ENCODE peak calls at places on chromosomes 6 and 20, in five cellular contexts. H, L, F, D and T are unnamed samples.

GRCh38 chr6:70395301-70395672 is 18.0 kb upstream of the FAM135A start:
- DNase-seq in F (no peak), D (no peak), L (no peak), H (no peak), T (no peak)

GRCh38 chr6:133621751-133622150 is 267.2 kb upstream of the TCF21 start:
- DNase-seq in L (no peak), H (no peak), F (no peak), D (no peak), T (no peak)

GRCh38 chr6:45864651-45865050 is 151.0 kb downstream of the CLIC5 start:
- DNase-seq in D (no peak), H (no peak), F (no peak), L (no peak), T (no peak)

GRCh38 chr20:40154514-40154913 is 534.5 kb downstream of the MAFB start:
- DNase-seq in L (no peak), F (no peak), D (no peak), H (no peak), T (no peak)

GRCh38 chr6:80508885-80509630 is 402.6 kb downstream of the BCKDHB start:
- DNase-seq in F (no peak), L (no peak), H (no peak), D (no peak), T (no peak)

GRCh38 chr20:2396241-2396814 is 15.6 kb downstream of the TGM6 start:
- DNase-seq in F (no peak), L (no peak), H (no peak), D (no peak), T (no peak)

GRCh38 chr6:10800810-10801209 is 37.5 kb downstream of the MAK start:
- DNase-seq in L (no peak), H (no peak), D (no peak), F (no peak), T (no peak)

GRCh38 chr6:157059781-157060180 is 263.5 kb downstream of the TMEM242 start:
- DNase-seq in D (no peak), F (no peak), L (no peak), H (no peak), T (no peak)

GRCh38 chr20:434661-435419 is 26.7 kb downstream of the RBCK1 start:
- DNase-seq in F (no peak), H (no peak), L (no peak), D (no peak), T (no peak)

GRCh38 chr20:35318502-35319157 is 26.4 kb upstream of the FAM83C start:
- DNase-seq in D (no peak), F (no peak), L (no peak), H (no peak), T (no peak)

GRCh38 chr6:7154341-7155139 is 46.8 kb downstream of the RREB1 start:
- DNase-seq in D (no peak), F (no peak), H (no peak), L (no peak), T (no peak)

GRCh38 chr6:35435075-35435837 is 16.9 kb upstream of the FANCE start:
- DNase-seq in D (no peak), L (no peak), F (no peak), H (no peak), T (no peak)

GRCh38 chr6:37625591-37626374 is 71.9 kb downstream of the MDGA1 start:
- DNase-seq in D (no peak), H (no peak), F (no peak), L (no peak), T (no peak)

GRCh38 chr6:27772261-27773001 is 139.8 kb downstream of the OR2B2 start:
- DNase-seq in D (peak; percentile 94), L (peak; percentile 68), H (peak; percentile 82), F (peak; percentile 85), T (peak; percentile 84)

GRCh38 chr6:168934856-168935627 is 318.6 kb downstream of the THBS2 start:
- DNase-seq in D (no peak), F (no peak), H (no peak), L (no peak), T (no peak)

GRCh38 chr6:32462609-32463008 is 22.9 kb downstream of the HLA-DRA start:
- DNase-seq in L (no peak), H (no peak), F (no peak), D (no peak), T (peak; percentile 75)

GRCh38 chr6:156731436-156731835 is 45.7 kb upstream of the ARID1B start:
- DNase-seq in L (no peak), D (no peak), H (no peak), F (no peak), T (no peak)

GRCh38 chr6:158852312-158853071 is 33.3 kb upstream of the EZR start:
- DNase-seq in D (no peak), H (no peak), F (peak; percentile 27), L (no peak), T (no peak)

GRCh38 chr6:16810411-16810810 is 49.2 kb upstream of the ATXN1 start:
- DNase-seq in F (no peak), D (no peak), L (no peak), H (no peak), T (no peak)

GRCh38 chr6:135869857-135870256 is 18.4 kb downstream of the PDE7B start:
- DNase-seq in H (no peak), D (no peak), L (no peak), F (no peak), T (no peak)

GRCh38 chr20:17533396-17533795 is 2.2 kb upstream of the BFSP1 start:
- DNase-seq in H (peak; percentile 24), L (no peak), F (no peak), D (no peak), T (no peak)

GRCh38 chr20:10696650-10697049 is 22.9 kb upstream of the JAG1 start:
- DNase-seq in D (no peak), F (no peak), H (no peak), L (no peak), T (peak; percentile 28)

GRCh38 chr6:124577734-124578281 is 384.4 kb upstream of the RNF217 start:
- DNase-seq in F (no peak), H (no peak), D (no peak), L (no peak), T (no peak)

GRCh38 chr6:34148864-34149810 is 3.2 kb upstream of the GRM4 start:
- DNase-seq in F (no peak), H (no peak), L (no peak), D (peak; percentile 23), T (no peak)

GRCh38 chr6:144678844-144679243 is 393.7 kb downstream of the UTRN start:
- DNase-seq in L (no peak), H (no peak), D (no peak), F (no peak), T (no peak)

GRCh38 chr20:9520096-9520495 is 5.7 kb downstream of the LAMP5 start:
- DNase-seq in F (no peak), L (no peak), D (no peak), H (no peak), T (no peak)

GRCh38 chr20:17990278-17990972 is 21.6 kb downstream of the MGME1 start:
- DNase-seq in D (no peak), H (no peak), L (no peak), F (no peak), T (no peak)

GRCh38 chr20:41701596-41702350 is 83.6 kb upstream of the CHD6 start:
- DNase-seq in F (no peak), L (no peak), H (no peak), D (no peak), T (no peak)

GRCh38 chr20:3744806-3745685 is 12.6 kb downstream of the HSPA12B start:
- DNase-seq in D (peak; percentile 94), H (peak; percentile 59), L (peak; percentile 47), F (peak; percentile 70), T (peak; percentile 60)

GRCh38 chr6:160950507-160950906 is 41.1 kb upstream of the MAP3K4 start:
- DNase-seq in H (no peak), L (no peak), D (no peak), F (no peak), T (no peak)

GRCh38 chr6:43929511-43929910 is 159.5 kb downstream of the VEGFA start:
- DNase-seq in L (no peak), F (no peak), D (peak; percentile 52), H (no peak), T (no peak)

GRCh38 chr6:44250067-44250717 is 3.3 kb downstream of the HSP90AB1 start:
- DNase-seq in H (no peak), L (no peak), D (no peak), F (no peak), T (no peak)

GRCh38 chr6:127518710-127519468 is at the start of gene MTCL3:
- DNase-seq in L (no peak), D (peak; percentile 66), F (no peak), H (peak; percentile 36), T (peak; percentile 61)

GRCh38 chr20:3390759-3391500 is 16.5 kb downstream of the DNAAF9 start:
- DNase-seq in D (no peak), L (no peak), F (no peak), H (no peak), T (no peak)

GRCh38 chr6:21163110-21163837 is 430.3 kb upstream of the SOX4 start:
- DNase-seq in F (no peak), D (no peak), L (no peak), H (no peak), T (no peak)

GRCh38 chr6:111230351-111231077 is 143.2 kb downstream of the SLC16A10 start:
- DNase-seq in F (no peak), L (no peak), H (no peak), D (no peak), T (no peak)

GRCh38 chr20:33561981-33562601 is 72.2 kb downstream of the CBFA2T2 start:
- DNase-seq in D (no peak), L (no peak), H (no peak), F (no peak), T (no peak)

GRCh38 chr6:30981942-30982772 is 1.4 kb upstream of the MUC21 start:
- DNase-seq in H (no peak), F (no peak), L (no peak), D (no peak), T (no peak)

GRCh38 chr6:98039443-98039842 is 756.4 kb upstream of the MMS22L start:
- DNase-seq in L (no peak), D (no peak), H (no peak), F (no peak), T (no peak)